ENCODE peak calls at places on chromosome 5, in four cellular contexts. W, V, G and O are unnamed samples.

GRCh38 chr5:52947208-52947607 is 41.9 kb upstream of the ITGA2 start:
- DNase-seq in W (no peak), V (peak; percentile 26), G (no peak), O (no peak)

GRCh38 chr5:89281211-89281610 is 398.2 kb upstream of the MEF2C start:
- DNase-seq in W (no peak), V (no peak), G (no peak), O (no peak)

GRCh38 chr5:139952464-139953070 is 90.5 kb downstream of the NRG2 start:
- DNase-seq in W (no peak), V (no peak), G (no peak), O (no peak)

GRCh38 chr5:173573126-173573960 is 43.1 kb downstream of the BOD1 start:
- DNase-seq in W (peak; percentile 73), V (peak; percentile 48), G (peak; percentile 80), O (peak; percentile 66)

GRCh38 chr5:58922392-58923171 is 339.7 kb downstream of the RAB3C start:
- DNase-seq in W (peak; percentile 75), V (no peak), G (no peak), O (peak; percentile 66)

GRCh38 chr5:158423623-158424200 is 564.8 kb upstream of the CLINT1 start:
- DNase-seq in W (peak; percentile 43), V (no peak), G (no peak), O (peak; percentile 36)

GRCh38 chr5:152271420-152271819 is 133.7 kb downstream of the NMUR2 start:
- DNase-seq in W (no peak), V (no peak), G (no peak), O (peak; percentile 1)

GRCh38 chr5:169474226-169474625 is 109.3 kb upstream of the SPDL1 start:
- DNase-seq in W (no peak), V (no peak), G (no peak), O (no peak)

GRCh38 chr5:176618783-176619182 is 8.8 kb upstream of the GPRIN1 start:
- DNase-seq in W (no peak), V (no peak), G (no peak), O (no peak)

GRCh38 chr5:176619569-176620332 is 9.8 kb upstream of the GPRIN1 start:
- DNase-seq in W (no peak), V (no peak), G (no peak), O (no peak)

GRCh38 chr5:176620333-176620981 is 9.9 kb downstream of the SNCB start:
- DNase-seq in W (peak; percentile 30), V (no peak), G (peak; percentile 57), O (no peak)

GRCh38 chr5:176621661-176622079 is 8.7 kb downstream of the SNCB start:
- DNase-seq in W (peak; percentile 41), V (no peak), G (no peak), O (no peak)

GRCh38 chr5:176619203-176619568 is 9.2 kb upstream of the GPRIN1 start:
- DNase-seq in W (peak; percentile 88), V (peak; percentile 89), G (peak; percentile 99), O (peak; percentile 89)
- TF ChIP-seq CTCF in W (peak; percentile 51), V (peak; percentile 50), G (peak; percentile 71), O (peak; percentile 37)

GRCh38 chr5:40796487-40796889 is 1.7 kb downstream of the PRKAA1 start:
- DNase-seq in W (peak; percentile 86), V (peak; percentile 27), G (no peak), O (peak; percentile 87)
- H3K4me3 ChIP-seq in W (peak overlapping the region; percentile 89), V (peak overlapping the region; percentile 65), G (peak overlapping the region; percentile 94), O (peak overlapping the region; percentile 76)

GRCh38 chr5:154479160-154479943 is 1.3 kb upstream of the HAND1 start:
- DNase-seq in W (no peak), V (no peak), G (no peak), O (no peak)

GRCh38 chr5:154476343-154477213 is 1.4 kb downstream of the HAND1 start:
- DNase-seq in W (no peak), V (no peak), G (no peak), O (no peak)

GRCh38 chr5:154477382-154478223 is 424 bp downstream of the HAND1 start:
- DNase-seq in W (no peak), V (no peak), G (no peak), O (no peak)

GRCh38 chr5:154478752-154479159 is 729 bp upstream of the HAND1 start:
- DNase-seq in W (no peak), V (no peak), G (no peak), O (no peak)

DNA sequence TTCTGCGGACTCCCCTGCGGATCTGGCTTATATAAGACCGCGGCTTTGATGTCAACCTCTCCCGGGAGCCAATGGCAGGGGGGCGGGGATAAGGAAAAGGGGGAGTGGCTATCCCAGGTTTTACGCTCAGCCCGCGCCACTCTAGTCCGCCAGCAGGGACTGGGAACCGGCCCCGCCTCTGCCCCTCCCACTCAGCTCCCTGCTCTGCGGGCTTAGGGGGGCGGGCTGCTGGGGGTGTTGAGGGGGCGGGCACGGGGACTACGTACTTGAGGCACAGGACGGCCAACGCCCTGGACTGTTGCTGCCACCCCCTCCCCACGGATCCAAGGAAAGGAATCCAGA is at the start of gene HAND1:
- DNase-seq in W (peak; percentile 37), V (no peak), G (peak; percentile 56), O (no peak)
- TF ChIP-seq CTCF in W (no peak), V (no peak), G (no peak), O (no peak)

DNA sequence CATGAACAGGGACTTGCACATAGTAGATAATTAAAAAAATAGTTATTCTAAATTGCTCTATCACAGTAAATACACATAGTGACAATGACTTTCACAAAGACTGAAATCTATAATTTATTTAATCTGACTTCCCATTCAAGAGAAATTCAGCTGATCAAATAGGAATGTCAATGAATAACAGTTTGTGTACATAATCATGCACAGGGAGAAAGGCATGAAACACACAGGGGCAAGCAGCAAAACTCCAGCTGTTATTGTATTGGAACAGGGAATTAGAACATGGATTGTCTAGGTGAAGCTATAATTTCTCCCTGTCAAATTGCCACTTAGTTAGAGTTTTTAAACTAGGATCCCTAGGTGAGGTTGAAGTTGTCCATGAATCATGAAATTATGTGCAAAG is 99.9 kb downstream of the HCN1 start:
- DNase-seq in W (no peak), V (no peak), G (no peak), O (no peak)
- H3K4me3 ChIP-seq in W (no peak overlapping the region), V (no peak overlapping the region), G (no peak overlapping the region), O (no peak overlapping the region)

DNA sequence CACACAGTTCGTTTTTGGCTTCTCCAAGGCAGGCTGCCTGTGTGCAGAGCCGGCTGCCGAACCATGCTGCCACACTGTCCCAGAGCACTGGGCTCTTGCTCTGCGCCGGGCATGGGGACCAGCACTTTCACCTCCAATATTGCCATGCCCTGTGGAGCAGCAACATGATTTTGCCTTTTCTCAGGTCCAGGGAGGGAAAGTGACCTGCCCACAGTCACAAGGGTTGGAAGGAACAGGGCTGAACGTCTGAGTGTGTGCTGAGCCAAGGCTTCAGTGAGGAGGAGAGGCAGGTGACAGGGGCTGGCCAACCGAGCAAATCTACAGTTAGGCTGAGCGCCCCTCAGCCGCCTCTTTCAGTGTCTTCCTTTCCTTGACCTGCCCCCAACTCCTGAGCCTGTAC is 34.0 kb upstream of the SYNPO start:
- DNase-seq in W (no peak), V (no peak), G (no peak), O (no peak)
- TF ChIP-seq CTCF in W (no peak), V (no peak), G (no peak), O (no peak)

DNA sequence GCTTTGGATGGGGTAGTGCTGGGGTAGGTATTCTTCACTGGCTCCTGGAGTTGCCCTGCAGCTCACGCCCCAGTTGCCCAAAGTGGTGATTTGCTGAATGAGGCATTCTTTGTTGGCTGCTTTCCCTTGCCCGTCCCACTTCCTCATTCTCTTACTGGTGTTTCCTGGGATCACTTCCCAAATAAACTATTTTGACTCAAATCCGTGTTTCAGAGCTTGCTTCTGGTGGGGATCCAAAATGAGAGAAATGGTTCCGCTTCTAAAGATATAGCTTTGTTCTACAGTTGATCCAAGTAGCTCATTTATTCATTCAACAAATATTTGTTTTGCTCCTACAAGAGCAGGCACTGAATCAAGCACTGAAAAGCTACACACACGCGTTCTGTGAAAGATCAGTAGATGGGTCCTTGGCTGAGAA is 142.9 kb upstream of the RANBP3L start:
- DNase-seq in W (peak; percentile 60), V (no peak), G (no peak), O (peak; percentile 25)
- H3K4me3 ChIP-seq in W (no peak overlapping the region), V (no peak overlapping the region), G (no peak overlapping the region), O (no peak overlapping the region)

DNA sequence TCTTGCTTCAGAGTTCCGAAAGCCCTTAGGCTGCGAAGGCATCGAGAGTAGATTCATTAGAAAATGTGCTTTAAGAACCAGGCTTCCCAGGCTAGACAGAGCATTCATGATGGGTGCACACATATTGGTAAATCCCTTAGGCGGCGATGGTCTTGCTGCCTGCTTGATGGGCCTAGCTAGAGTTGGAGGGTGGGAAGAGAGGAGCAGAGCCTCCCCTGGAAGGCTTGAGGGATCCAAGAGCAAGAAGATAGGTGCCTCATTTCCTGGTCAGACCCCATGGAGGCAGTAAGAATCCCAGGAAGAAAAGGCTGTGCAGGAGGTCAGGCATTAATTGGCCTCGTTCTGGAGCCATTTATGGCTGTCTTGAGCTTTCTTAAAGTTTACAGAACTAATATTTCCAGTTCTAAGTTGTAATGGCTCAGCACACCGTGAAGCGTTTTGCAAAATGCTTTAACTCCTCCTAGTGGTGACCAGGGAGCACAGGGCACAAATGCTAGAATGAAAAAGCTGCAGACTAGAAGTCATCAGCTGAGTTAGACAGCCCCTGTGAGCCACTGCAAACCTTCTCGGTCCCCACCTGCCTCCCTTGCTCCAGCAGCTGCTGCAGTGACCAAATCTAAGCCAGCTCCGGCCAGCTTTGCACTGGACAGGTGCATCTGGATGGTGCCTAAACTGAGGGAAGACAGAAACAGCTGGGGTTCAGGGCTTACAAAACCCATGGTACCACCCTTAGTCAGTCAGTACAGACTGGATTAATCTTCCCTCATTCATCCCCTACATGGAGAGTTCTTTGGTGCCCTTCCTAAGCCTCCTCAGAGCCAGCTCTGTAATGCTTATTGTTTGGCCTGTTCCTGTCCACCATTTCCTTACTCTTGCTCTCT is 14.7 kb downstream of the SLC45A2 start:
- DNase-seq in W (peak; percentile 80), V (peak; percentile 50), G (no peak), O (peak; percentile 79)
- TF ChIP-seq CTCF in W (peak; percentile 88), V (peak; percentile 84), G (peak; percentile 70), O (peak; percentile 97)